ENCODE peak calls at places on chromosomes 13 and 19, in seven cellular contexts. W is NCI-H460; O is activated CD4-positive, CD25-positive, alpha-beta regulatory T cell treated with anti-CD3 and anti-CD28 coated beads, Interleukin-2, amount 50 U/mL, for 72 hours; F is activated T-helper 1 cell treated with anti-CD3 and anti-CD28 coated beads, Interleukin-12 subunit alpha, Interleukin-12 subunit beta, Interleukin-2, Interleukin-4 antibody, amounts not matched to agents 30 ng/mL and 10 ng/mL and 1 ng/mL, durations not matched to agents 14 hours and 24 hours and 36 hours; D is Right ventricle myocardium superior; B is fibroblast of mammary gland; S is AG09309. T is an unnamed sample.

GRCh38 chr13:99386911-99387788 is 80.0 kb upstream of the GPR183 start:
- DNase-seq in S (no peak), O (peak; percentile 90), F (peak; percentile 62), B (peak; percentile 32), W (peak; percentile 15), D (peak; percentile 75), T (no peak)

GRCh38 chr13:40401911-40402776 is 264.3 kb downstream of the FOXO1 start:
- DNase-seq in W (peak; percentile 80), B (peak; percentile 99), F (no peak), O (peak; percentile 62), D (peak; percentile 98), S (peak; percentile 86), T (peak; percentile 80)

GRCh38 chr13:110126391-110126961 is 180.5 kb downstream of the COL4A1 start:
- DNase-seq in S (peak; percentile 89), W (peak; percentile 37), F (no peak), O (no peak), D (peak; percentile 79), B (peak; percentile 97), T (peak; percentile 99)

GRCh38 chr19:41754596-41754995 is 734 bp upstream of the CEACAM6 start:
- DNase-seq in D (no peak), S (no peak), W (no peak), F (no peak), B (no peak), O (no peak), T (no peak)

GRCh38 chr13:40316301-40316700 is 350.1 kb downstream of the FOXO1 start:
- DNase-seq in B (no peak), S (no peak), O (no peak), W (no peak), F (no peak), D (no peak), T (no peak)

GRCh38 chr19:49860716-49861100 is 6.7 kb downstream of the PNKP start:
- DNase-seq in F (no peak), S (no peak), D (no peak), B (no peak), W (no peak), O (no peak), T (no peak)

GRCh38 chr13:81393686-81394085 is 1052.8 kb upstream of the SPRY2 start:
- DNase-seq in S (no peak), D (no peak), O (no peak), B (no peak), W (peak; percentile 20), F (no peak), T (no peak)

GRCh38 chr19:43711751-43712355 is 4.0 kb upstream of the IRGC start:
- DNase-seq in D (no peak), O (no peak), W (no peak), S (no peak), F (no peak), B (peak; percentile 34), T (no peak)

GRCh38 chr13:49791753-49792549 is 531 bp downstream of the KPNA3 start:
- DNase-seq in D (peak; percentile 67), O (peak; percentile 63), W (no peak), B (peak; percentile 28), F (peak; percentile 44), S (no peak), T (no peak)

GRCh38 chr13:49638416-49639072 is 10.2 kb downstream of the ARL11 start:
- DNase-seq in W (no peak), D (no peak), F (no peak), B (no peak), O (no peak), S (no peak), T (no peak)

GRCh38 chr13:35475960-35476943 is at the start of gene MAB21L1:
- DNase-seq in D (peak; percentile 46), B (peak; percentile 85), W (no peak), S (no peak), F (no peak), O (no peak), T (peak; percentile 89)

GRCh38 chr13:106336663-106337062 is 198.8 kb downstream of the EFNB2 start:
- DNase-seq in S (no peak), W (no peak), B (no peak), O (no peak), D (no peak), F (no peak), T (no peak)

GRCh38 chr19:5691930-5692784 is 2.1 kb downstream of the RPL36 start:
- DNase-seq in D (no peak), O (no peak), B (peak; percentile 43), W (no peak), F (no peak), S (no peak), T (no peak)

GRCh38 chr13:75129331-75129730 is 352.6 kb downstream of the TBC1D4 start:
- DNase-seq in W (no peak), O (no peak), B (peak; percentile 21), D (no peak), F (no peak), S (peak; percentile 55), T (no peak)

GRCh38 chr13:39263033-39263432 is 224.8 kb downstream of the NHLRC3 start:
- DNase-seq in W (peak; percentile 15), O (no peak), D (no peak), F (peak; percentile 14), S (no peak), B (peak; percentile 56), T (no peak)

GRCh38 chr13:98228661-98229349 is 51.7 kb upstream of the RNF113B start:
- DNase-seq in O (no peak), B (peak; percentile 48), S (no peak), W (no peak), D (no peak), F (no peak), T (no peak)

GRCh38 chr13:61874970-61875579 is 459.4 kb upstream of the PCDH20 start:
- DNase-seq in D (no peak), B (no peak), S (no peak), W (no peak), O (no peak), F (no peak), T (no peak)

GRCh38 chr13:51240178-51240577 is 18.0 kb downstream of the FAM124A start:
- DNase-seq in F (no peak), O (no peak), S (no peak), B (peak; percentile 27), W (no peak), D (no peak), T (no peak)

GRCh38 chr13:25881136-25881926 is 170.5 kb downstream of the SHISA2 start:
- DNase-seq in B (no peak), F (no peak), W (no peak), S (no peak), D (no peak), O (no peak), T (no peak)